ENCODE peak calls at places on chromosomes 3 and 15, in nine cellular contexts. One of them, this sample, is unnamed.

GRCh38 chr15:80966431-80967197 is 23.0 kb downstream of the MESD start:
- DNase-seq in right atrium auricular region: peak; percentile 48
- DNase-seq in upper lobe of right lung: no peak
- DNase-seq in body of pancreas: no peak
- DNase-seq in OCI-LY7: no peak
- DNase-seq in cardiac muscle cell: no peak
- DNase-seq in HFF-Myc: no peak
- DNase-seq in fibroblast of the aortic adventitia: no peak
- DNase-seq in CD4-positive, alpha-beta T cell: no peak
- DNase-seq in this sample: no peak

GRCh38 chr15:49135893-49136292 is 19.5 kb downstream of the COPS2 start:
- DNase-seq in upper lobe of right lung: no peak
- DNase-seq in CD4-positive, alpha-beta T cell: no peak
- DNase-seq in fibroblast of the aortic adventitia: peak; percentile 95
- DNase-seq in right atrium auricular region: no peak
- DNase-seq in body of pancreas: no peak
- DNase-seq in OCI-LY7: no peak
- DNase-seq in HFF-Myc: no peak
- DNase-seq in cardiac muscle cell: peak; percentile 73
- DNase-seq in this sample: no peak

GRCh38 chr3:63519426-63519825 is 133.0 kb upstream of the SNTN start:
- DNase-seq in OCI-LY7: no peak
- DNase-seq in body of pancreas: no peak
- DNase-seq in right atrium auricular region: no peak
- DNase-seq in upper lobe of right lung: no peak
- DNase-seq in HFF-Myc: no peak
- DNase-seq in CD4-positive, alpha-beta T cell: no peak
- DNase-seq in fibroblast of the aortic adventitia: peak; percentile 2
- DNase-seq in cardiac muscle cell: peak; percentile 17
- DNase-seq in this sample: no peak

GRCh38 chr15:20346082-20346805 is 195.4 kb downstream of the GOLGA6L6 start:
- DNase-seq in upper lobe of right lung: peak; percentile 70
- DNase-seq in fibroblast of the aortic adventitia: no peak
- DNase-seq in body of pancreas: no peak
- DNase-seq in HFF-Myc: no peak
- DNase-seq in OCI-LY7: no peak
- DNase-seq in right atrium auricular region: no peak
- DNase-seq in CD4-positive, alpha-beta T cell: no peak
- DNase-seq in cardiac muscle cell: no peak
- DNase-seq in this sample: peak; percentile 20

GRCh38 chr3:179446501-179446900 is 4.8 kb downstream of the GNB4 start:
- DNase-seq in upper lobe of right lung: no peak
- DNase-seq in right atrium auricular region: no peak
- DNase-seq in CD4-positive, alpha-beta T cell: no peak
- DNase-seq in body of pancreas: no peak
- DNase-seq in OCI-LY7: peak; percentile 63
- DNase-seq in fibroblast of the aortic adventitia: peak; percentile 57
- DNase-seq in HFF-Myc: no peak
- DNase-seq in cardiac muscle cell: peak; percentile 50
- DNase-seq in this sample: no peak

GRCh38 chr15:63331456-63331855 is 50.2 kb downstream of the CA12 start:
- DNase-seq in upper lobe of right lung: no peak
- DNase-seq in CD4-positive, alpha-beta T cell: no peak
- DNase-seq in body of pancreas: no peak
- DNase-seq in HFF-Myc: no peak
- DNase-seq in OCI-LY7: no peak
- DNase-seq in fibroblast of the aortic adventitia: no peak
- DNase-seq in right atrium auricular region: no peak
- DNase-seq in cardiac muscle cell: peak; percentile 11
- DNase-seq in this sample: no peak

GRCh38 chr3:183122257-183122932 is 23.1 kb upstream of the MCCC1 start:
- DNase-seq in fibroblast of the aortic adventitia: peak; percentile 86
- DNase-seq in upper lobe of right lung: no peak
- DNase-seq in CD4-positive, alpha-beta T cell: no peak
- DNase-seq in HFF-Myc: peak; percentile 22
- DNase-seq in cardiac muscle cell: peak; percentile 74
- DNase-seq in body of pancreas: peak; percentile 50
- DNase-seq in right atrium auricular region: no peak
- DNase-seq in OCI-LY7: peak; percentile 70
- DNase-seq in this sample: no peak

GRCh38 chr3:179613807-179614206 is 9.2 kb downstream of the NDUFB5 start:
- DNase-seq in fibroblast of the aortic adventitia: peak; percentile 70
- DNase-seq in HFF-Myc: no peak
- DNase-seq in body of pancreas: no peak
- DNase-seq in cardiac muscle cell: peak; percentile 66
- DNase-seq in upper lobe of right lung: no peak
- DNase-seq in right atrium auricular region: no peak
- DNase-seq in CD4-positive, alpha-beta T cell: no peak
- DNase-seq in OCI-LY7: no peak
- DNase-seq in this sample: no peak

GRCh38 chr3:177211503-177212277 is 14.4 kb upstream of the TBL1XR1 start:
- DNase-seq in OCI-LY7: no peak
- DNase-seq in fibroblast of the aortic adventitia: no peak
- DNase-seq in cardiac muscle cell: no peak
- DNase-seq in upper lobe of right lung: no peak
- DNase-seq in CD4-positive, alpha-beta T cell: no peak
- DNase-seq in HFF-Myc: no peak
- DNase-seq in right atrium auricular region: no peak
- DNase-seq in body of pancreas: peak; percentile 84
- DNase-seq in this sample: no peak

GRCh38 chr3:148101061-148101460 is 596.6 kb upstream of the AGTR1 start:
- DNase-seq in cardiac muscle cell: no peak
- DNase-seq in HFF-Myc: no peak
- DNase-seq in OCI-LY7: no peak
- DNase-seq in CD4-positive, alpha-beta T cell: no peak
- DNase-seq in right atrium auricular region: no peak
- DNase-seq in upper lobe of right lung: no peak
- DNase-seq in fibroblast of the aortic adventitia: peak; percentile 31
- DNase-seq in body of pancreas: no peak
- DNase-seq in this sample: no peak

GRCh38 chr15:40830884-40831283 is 2.4 kb upstream of the PPP1R14D start:
- DNase-seq in cardiac muscle cell: no peak
- DNase-seq in OCI-LY7: no peak
- DNase-seq in body of pancreas: no peak
- DNase-seq in upper lobe of right lung: no peak
- DNase-seq in HFF-Myc: no peak
- DNase-seq in CD4-positive, alpha-beta T cell: no peak
- DNase-seq in right atrium auricular region: no peak
- DNase-seq in fibroblast of the aortic adventitia: no peak
- DNase-seq in this sample: no peak

GRCh38 chr3:185586644-185586964 is 509 bp downstream of the SENP2 start:
- DNase-seq in right atrium auricular region: no peak
- DNase-seq in cardiac muscle cell: no peak
- DNase-seq in CD4-positive, alpha-beta T cell: no peak
- DNase-seq in upper lobe of right lung: no peak
- DNase-seq in fibroblast of the aortic adventitia: no peak
- DNase-seq in body of pancreas: no peak
- DNase-seq in HFF-Myc: no peak
- DNase-seq in OCI-LY7: no peak
- DNase-seq in this sample: no peak

GRCh38 chr15:48823237-48823636 is 12.4 kb upstream of the CEP152 start:
- DNase-seq in right atrium auricular region: no peak
- DNase-seq in upper lobe of right lung: no peak
- DNase-seq in CD4-positive, alpha-beta T cell: no peak
- DNase-seq in cardiac muscle cell: peak; percentile 22
- DNase-seq in fibroblast of the aortic adventitia: no peak
- DNase-seq in HFF-Myc: no peak
- DNase-seq in OCI-LY7: no peak
- DNase-seq in body of pancreas: no peak
- DNase-seq in this sample: no peak

GRCh38 chr3:4162132-4162531 is 141.0 kb upstream of the SETMAR start:
- DNase-seq in body of pancreas: no peak
- DNase-seq in right atrium auricular region: no peak
- DNase-seq in OCI-LY7: no peak
- DNase-seq in cardiac muscle cell: no peak
- DNase-seq in upper lobe of right lung: no peak
- DNase-seq in HFF-Myc: no peak
- DNase-seq in CD4-positive, alpha-beta T cell: no peak
- DNase-seq in fibroblast of the aortic adventitia: no peak
- DNase-seq in this sample: no peak

GRCh38 chr15:63856711-63857458 is 23.1 kb upstream of the HERC1 start:
- DNase-seq in upper lobe of right lung: no peak
- DNase-seq in CD4-positive, alpha-beta T cell: no peak
- DNase-seq in body of pancreas: no peak
- DNase-seq in OCI-LY7: no peak
- DNase-seq in right atrium auricular region: no peak
- DNase-seq in cardiac muscle cell: peak; percentile 33
- DNase-seq in fibroblast of the aortic adventitia: peak; percentile 61
- DNase-seq in HFF-Myc: peak; percentile 53
- DNase-seq in this sample: no peak

DNA sequence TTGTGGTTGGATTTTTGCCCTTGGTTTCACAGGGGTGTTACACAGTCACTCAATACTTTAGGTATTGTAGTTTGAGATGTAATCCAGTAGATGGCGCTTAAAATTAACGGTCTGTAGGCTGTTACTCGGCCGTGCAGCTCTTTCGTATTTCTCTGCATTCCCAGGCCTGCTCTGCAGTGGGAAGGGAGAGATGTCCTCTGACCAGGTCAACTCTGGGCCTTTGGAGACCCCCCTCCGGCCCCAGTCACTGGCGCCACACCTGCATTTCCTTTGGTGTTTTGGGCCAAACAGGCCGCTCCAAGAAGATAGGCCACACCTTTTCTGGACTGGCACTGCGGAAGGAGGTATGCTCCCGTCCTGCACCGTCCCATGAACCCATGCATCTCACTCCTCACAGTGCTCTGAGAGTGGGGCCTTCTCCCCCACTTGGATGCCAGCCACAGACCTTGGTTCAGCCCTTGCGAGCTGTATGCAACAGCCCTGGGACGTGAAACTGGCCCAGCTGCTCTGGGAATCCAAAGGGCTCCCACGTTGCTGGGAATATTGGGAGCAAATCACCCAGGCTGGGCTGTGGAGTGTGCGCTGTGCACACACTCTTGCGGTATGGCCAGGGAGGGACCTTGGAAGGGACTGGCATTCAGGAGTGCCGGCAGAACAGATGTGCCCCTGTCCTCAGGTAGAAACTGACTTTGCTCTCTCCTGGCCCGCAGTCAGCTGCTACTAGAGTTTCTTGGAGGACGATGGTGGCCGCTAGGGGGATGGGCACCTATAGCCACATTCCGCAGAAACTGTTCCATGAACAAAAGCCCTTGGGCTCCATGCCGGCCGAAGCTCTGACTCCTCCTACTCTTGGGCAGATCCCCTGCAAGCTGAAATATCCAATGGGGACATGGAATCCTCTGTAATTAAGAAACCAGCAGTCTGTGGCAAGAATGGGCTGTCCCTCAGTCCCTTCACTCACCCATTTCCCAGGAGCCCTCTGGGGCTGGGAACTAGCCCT is 410.5 kb upstream of the CADM2 start:
- DNase-seq in HFF-Myc: no peak
- DNase-seq in body of pancreas: peak; percentile 64
- DNase-seq in CD4-positive, alpha-beta T cell: no peak
- DNase-seq in OCI-LY7: peak; percentile 30
- DNase-seq in right atrium auricular region: no peak
- DNase-seq in fibroblast of the aortic adventitia: no peak
- DNase-seq in upper lobe of right lung: no peak
- DNase-seq in cardiac muscle cell: peak; percentile 8
- DNase-seq in this sample: no peak
- TF ChIP-seq CTCF in HFF-Myc: no peak
- TF ChIP-seq CTCF in body of pancreas: peak; percentile 60
- TF ChIP-seq CTCF in CD4-positive, alpha-beta T cell: no peak
- TF ChIP-seq CTCF in OCI-LY7: peak; percentile 79
- TF ChIP-seq CTCF in right atrium auricular region: peak; percentile 70
- TF ChIP-seq CTCF in fibroblast of the aortic adventitia: no peak
- TF ChIP-seq CTCF in upper lobe of right lung: peak; percentile 60
- TF ChIP-seq CTCF in cardiac muscle cell: no peak
- TF ChIP-seq CTCF in this sample: no peak

GRCh38 chr15:75596703-75597345 is 17.7 kb upstream of the PTPN9 start:
- DNase-seq in upper lobe of right lung: no peak
- DNase-seq in body of pancreas: no peak
- DNase-seq in fibroblast of the aortic adventitia: no peak
- DNase-seq in cardiac muscle cell: no peak
- DNase-seq in OCI-LY7: no peak
- DNase-seq in right atrium auricular region: no peak
- DNase-seq in HFF-Myc: no peak
- DNase-seq in CD4-positive, alpha-beta T cell: no peak
- DNase-seq in this sample: no peak
- TF ChIP-seq CTCF in upper lobe of right lung: no peak
- TF ChIP-seq CTCF in body of pancreas: no peak
- TF ChIP-seq CTCF in fibroblast of the aortic adventitia: no peak
- TF ChIP-seq CTCF in cardiac muscle cell: no peak
- TF ChIP-seq CTCF in OCI-LY7: no peak
- TF ChIP-seq CTCF in right atrium auricular region: no peak
- TF ChIP-seq CTCF in HFF-Myc: no peak
- TF ChIP-seq CTCF in CD4-positive, alpha-beta T cell: no peak
- TF ChIP-seq CTCF in this sample: no peak

DNA sequence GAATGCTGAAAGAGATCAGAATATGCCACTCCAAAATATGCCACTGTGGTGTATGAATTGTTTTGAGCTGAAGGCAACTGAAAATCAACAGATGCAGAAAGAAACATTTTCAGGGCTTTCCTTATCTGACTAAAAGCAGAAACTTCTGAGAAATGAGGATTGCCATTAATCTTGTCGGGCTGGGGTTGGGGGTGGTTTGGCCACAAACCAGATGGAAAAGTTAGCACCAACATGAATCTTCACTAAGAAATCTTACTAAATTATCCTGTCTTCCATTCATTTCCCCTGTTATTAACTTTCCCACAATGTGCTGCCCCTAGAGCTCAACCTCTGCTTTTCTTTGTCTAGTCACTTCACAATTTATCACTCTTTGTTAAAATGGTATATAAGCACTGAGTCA is 229.9 kb upstream of the GADL1 start:
- DNase-seq in OCI-LY7: no peak
- DNase-seq in right atrium auricular region: no peak
- DNase-seq in cardiac muscle cell: no peak
- DNase-seq in CD4-positive, alpha-beta T cell: no peak
- DNase-seq in fibroblast of the aortic adventitia: peak; percentile 19
- DNase-seq in body of pancreas: no peak
- DNase-seq in upper lobe of right lung: no peak
- DNase-seq in HFF-Myc: no peak
- DNase-seq in this sample: no peak
- TF ChIP-seq CTCF in OCI-LY7: no peak
- TF ChIP-seq CTCF in right atrium auricular region: no peak
- TF ChIP-seq CTCF in cardiac muscle cell: no peak
- TF ChIP-seq CTCF in CD4-positive, alpha-beta T cell: no peak
- TF ChIP-seq CTCF in fibroblast of the aortic adventitia: no peak
- TF ChIP-seq CTCF in body of pancreas: no peak
- TF ChIP-seq CTCF in upper lobe of right lung: no peak
- TF ChIP-seq CTCF in HFF-Myc: no peak
- TF ChIP-seq CTCF in this sample: no peak

DNA sequence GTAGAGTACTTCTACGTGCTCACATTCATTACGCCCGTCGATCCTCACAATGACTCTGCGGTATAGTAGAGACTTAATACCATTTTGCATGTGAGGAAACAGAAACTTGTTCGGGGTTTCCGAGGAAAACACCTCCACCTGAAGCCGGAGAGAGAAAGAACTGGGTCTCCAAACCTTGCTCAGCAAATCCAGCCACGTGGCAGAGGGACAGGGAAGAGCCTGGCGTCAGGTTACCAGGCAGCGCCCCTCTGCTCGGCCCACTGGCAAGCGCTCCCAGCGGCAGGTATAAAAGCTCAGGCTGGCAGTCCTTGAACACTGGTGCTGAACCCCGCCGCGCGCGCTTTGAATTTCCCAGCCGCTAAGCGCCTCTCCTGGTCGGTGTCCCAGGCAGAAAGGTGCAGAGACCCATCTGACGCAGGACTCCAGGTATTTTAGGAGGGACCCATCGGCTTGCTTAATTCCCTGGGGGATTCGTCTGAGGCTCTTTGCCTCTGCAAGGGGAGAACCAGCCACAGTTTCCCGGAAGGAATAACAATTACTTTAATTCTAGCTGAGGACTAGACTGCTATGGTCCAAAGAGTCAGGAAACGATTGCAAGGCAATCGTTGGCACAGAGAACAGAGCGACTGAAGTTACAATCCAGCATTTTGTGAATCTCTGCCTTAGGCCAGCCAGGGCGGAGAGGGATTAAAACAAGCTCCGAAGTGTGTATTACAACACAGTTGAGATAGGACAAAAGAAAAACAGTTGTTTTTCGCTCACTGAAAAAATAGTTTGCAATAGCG is at the start of gene C2CD4A:
- DNase-seq in body of pancreas: peak; percentile 96
- DNase-seq in right atrium auricular region: no peak
- DNase-seq in upper lobe of right lung: peak; percentile 87
- DNase-seq in CD4-positive, alpha-beta T cell: peak; percentile 47
- DNase-seq in HFF-Myc: no peak
- DNase-seq in OCI-LY7: peak; percentile 41
- DNase-seq in fibroblast of the aortic adventitia: peak; percentile 44
- DNase-seq in cardiac muscle cell: peak; percentile 66
- DNase-seq in this sample: no peak
- TF ChIP-seq CTCF in body of pancreas: peak; percentile 54
- TF ChIP-seq CTCF in right atrium auricular region: peak; percentile 31
- TF ChIP-seq CTCF in upper lobe of right lung: no peak
- TF ChIP-seq CTCF in CD4-positive, alpha-beta T cell: peak; percentile 13
- TF ChIP-seq CTCF in HFF-Myc: no peak
- TF ChIP-seq CTCF in OCI-LY7: peak; percentile 29
- TF ChIP-seq CTCF in fibroblast of the aortic adventitia: peak; percentile 30
- TF ChIP-seq CTCF in cardiac muscle cell: peak; percentile 22
- TF ChIP-seq CTCF in this sample: no peak